ENCODE peak calls at places on chromosomes 3 and 15, in eight cellular contexts. L, B, Z, X, P, A, C and R are unnamed samples.

GRCh38 chr3:79515072-79515471 is 252.7 kb downstream of the ROBO1 start:
- DNase-seq in A (no peak), B (no peak), P (no peak), Z (no peak), C (no peak), X (no peak), L (no peak), R (no peak)

GRCh38 chr3:14153663-14154062 is 24.7 kb downstream of the XPC start:
- DNase-seq in A (no peak), L (no peak), X (no peak), Z (no peak), P (no peak), C (no peak), B (no peak), R (no peak)

GRCh38 chr3:183193762-183194701 is 31.5 kb upstream of the LAMP3 start:
- DNase-seq in A (no peak), P (no peak), B (no peak), Z (no peak), C (peak; percentile 2), L (no peak), X (no peak), R (no peak)

GRCh38 chr3:160580938-160581337 is 15.6 kb upstream of the KPNA4 start:
- DNase-seq in C (no peak), P (no peak), L (no peak), Z (no peak), A (no peak), B (no peak), X (no peak), R (no peak)

GRCh38 chr3:158104346-158105020 is 1.7 kb downstream of the SHOX2 start:
- DNase-seq in A (no peak), X (no peak), C (no peak), Z (no peak), L (no peak), B (no peak), P (no peak), R (peak; percentile 13)

GRCh38 chr3:69032137-69032536 is 18.7 kb upstream of the EOGT start:
- DNase-seq in X (no peak), Z (no peak), P (no peak), A (no peak), B (no peak), C (no peak), L (peak; percentile 61), R (peak; percentile 39)

GRCh38 chr3:54706783-54707182 is 221.1 kb downstream of the LRTM1 start:
- DNase-seq in Z (no peak), B (no peak), P (no peak), C (no peak), A (no peak), L (no peak), X (no peak), R (no peak)

GRCh38 chr3:120614765-120615164 is 18.6 kb downstream of the NDUFB4 start:
- DNase-seq in Z (no peak), A (no peak), B (no peak), L (no peak), P (no peak), X (no peak), C (no peak), R (no peak)

GRCh38 chr3:66450389-66451022 is 50.3 kb downstream of the LRIG1 start:
- DNase-seq in B (no peak), L (peak; percentile 42), X (no peak), C (peak; percentile 81), P (peak; percentile 56), A (peak; percentile 76), Z (no peak), R (peak; percentile 77)

GRCh38 chr3:1092771-1093170 is at the start of gene CNTN6:
- DNase-seq in L (no peak), P (no peak), A (no peak), X (no peak), C (no peak), Z (no peak), B (no peak), R (no peak)

GRCh38 chr3:122005033-122005565 is 16.9 kb downstream of the ILDR1 start:
- DNase-seq in P (no peak), A (no peak), X (no peak), L (no peak), C (no peak), B (no peak), Z (no peak), R (no peak)

GRCh38 chr15:25740438-25741252 is 122.5 kb downstream of the ATP10A start:
- DNase-seq in X (no peak), A (no peak), P (no peak), B (no peak), Z (no peak), C (no peak), L (no peak), R (no peak)

GRCh38 chr3:148833223-148833622 is 5.6 kb downstream of the CPB1 start:
- DNase-seq in Z (no peak), P (no peak), L (peak; percentile 6), C (no peak), B (no peak), A (no peak), X (no peak), R (no peak)

GRCh38 chr3:31213869-31214486 is 318.7 kb upstream of the STT3B start:
- DNase-seq in B (peak; percentile 15), X (peak; percentile 79), P (no peak), C (no peak), A (no peak), L (no peak), Z (no peak), R (no peak)

GRCh38 chr15:101286471-101287114 is 8.5 kb downstream of the SNRPA1 start:
- DNase-seq in Z (no peak), A (no peak), X (no peak), P (no peak), C (no peak), B (no peak), L (no peak), R (no peak)

GRCh38 chr3:129441215-129441614 is 1.2 kb downstream of the IFT122 start:
- DNase-seq in Z (no peak), C (no peak), L (no peak), X (peak; percentile 53), B (no peak), P (peak; percentile 7), A (no peak), R (no peak)

GRCh38 chr3:29493109-29493508 is 212.2 kb downstream of the RBMS3 start:
- DNase-seq in B (no peak), L (no peak), C (no peak), A (no peak), P (no peak), Z (no peak), X (no peak), R (peak; percentile 45)

GRCh38 chr3:29494305-29495036 is 213.6 kb downstream of the RBMS3 start:
- DNase-seq in B (no peak), A (no peak), P (no peak), C (peak; percentile 20), Z (no peak), L (peak; percentile 56), X (no peak), R (peak; percentile 77)

GRCh38 chr3:29497282-29497681 is 216.4 kb downstream of the RBMS3 start:
- DNase-seq in A (no peak), Z (no peak), L (no peak), P (no peak), B (no peak), C (no peak), X (no peak), R (no peak)
- TF ChIP-seq CTCF in A (no peak), Z (no peak), L (no peak), P (no peak), B (no peak), C (no peak), X (no peak), R (no peak)

GRCh38 chr15:61173899-61174689 is 55.0 kb downstream of the RORA start:
- DNase-seq in Z (no peak), P (no peak), C (no peak), X (no peak), L (no peak), B (no peak), A (no peak), R (no peak)

GRCh38 chr15:61172325-61172724 is 56.8 kb downstream of the RORA start:
- DNase-seq in P (no peak), Z (no peak), X (no peak), C (no peak), A (no peak), L (no peak), B (no peak), R (no peak)

GRCh38 chr15:61169275-61169903 is 59.7 kb downstream of the RORA start:
- DNase-seq in A (no peak), B (no peak), Z (no peak), L (no peak), X (peak; percentile 44), C (no peak), P (no peak), R (no peak)

GRCh38 chr15:61171190-61171589 is 57.9 kb downstream of the RORA start:
- DNase-seq in P (no peak), A (no peak), L (no peak), B (no peak), Z (no peak), X (peak; percentile 34), C (no peak), R (no peak)

DNA sequence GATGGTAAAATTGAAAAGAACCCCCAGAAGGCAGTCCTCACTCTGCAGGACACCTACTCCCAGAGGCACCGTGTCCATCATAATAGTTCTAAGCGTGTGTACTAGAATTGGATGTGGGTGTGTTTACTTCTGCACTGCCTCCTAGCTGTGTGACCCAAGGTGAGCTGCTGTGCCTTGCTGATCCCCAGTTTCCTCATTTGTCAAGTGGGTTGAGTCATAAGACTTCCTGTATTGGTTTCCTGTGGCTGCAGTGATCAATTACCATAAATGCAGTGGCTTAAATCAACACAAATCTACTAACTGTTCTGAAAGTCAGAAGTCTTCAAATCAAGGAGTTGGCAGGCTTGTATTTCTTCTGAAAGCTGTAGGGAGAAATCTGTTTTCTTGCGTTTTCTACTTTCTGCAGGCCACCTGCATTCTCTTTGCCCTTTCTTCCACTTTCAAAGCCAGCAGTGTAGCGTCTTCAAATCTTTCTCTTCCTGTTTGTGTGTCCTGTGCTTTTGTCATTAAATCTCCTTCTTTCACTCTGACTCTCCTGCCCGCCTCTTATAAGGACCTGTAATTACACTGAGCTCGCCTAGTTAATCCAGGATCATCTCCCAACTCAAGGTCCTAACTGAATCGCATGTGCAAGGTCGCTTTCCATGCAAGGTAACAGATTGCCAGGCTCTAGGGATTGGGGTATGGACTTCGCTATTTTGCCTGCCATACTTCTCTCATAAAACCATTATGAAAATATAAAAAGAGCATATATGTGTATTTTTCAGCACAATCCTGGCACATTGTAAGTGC is 59.0 kb downstream of the RORA start:
- DNase-seq in X (peak; percentile 44), P (no peak), L (no peak), B (no peak), C (no peak), Z (no peak), A (no peak), R (no peak)
- H3K4me3 ChIP-seq in X (peak overlapping the region; percentile 7), P (no peak overlapping the region), L (no peak overlapping the region), B (no peak overlapping the region), C (no peak overlapping the region), Z (no peak overlapping the region), A (no peak overlapping the region), R (no peak overlapping the region)

GRCh38 chr3:49358217-49358883 is at the start of gene GPX1:
- DNase-seq in B (peak; percentile 77), X (peak; percentile 90), P (peak; percentile 90), C (peak; percentile 94), A (peak; percentile 94), L (peak; percentile 97), Z (peak; percentile 98), R (peak; percentile 95)
- TF ChIP-seq CTCF in B (no peak), X (no peak), P (no peak), C (no peak), A (peak; percentile 33), L (no peak), Z (no peak), R (no peak)

GRCh38 chr15:49145651-49146609 is 9.5 kb downstream of the COPS2 start:
- DNase-seq in C (no peak), P (peak; percentile 71), B (no peak), A (peak; percentile 71), Z (no peak), X (peak; percentile 49), L (peak; percentile 51), R (peak; percentile 75)
- H3K4me3 ChIP-seq in C (no peak overlapping the region), P (no peak overlapping the region), B (no peak overlapping the region), A (no peak overlapping the region), Z (no peak overlapping the region), X (no peak overlapping the region), L (no peak overlapping the region), R (no peak overlapping the region)